ENCODE peak calls at places on chromosome 10, in four cellular contexts. One of them, this sample, is unnamed.

GRCh38 chr10:29635711-29636144 is 957 bp upstream of the SVIL start:
- DNase-seq in kidney: no peak
- DNase-seq in astrocyte of the spinal cord: peak; percentile 75
- DNase-seq in cardiac muscle cell: peak; percentile 71
- DNase-seq in this sample: no peak

GRCh38 chr10:118590334-118590733 is 5.1 kb downstream of the PRLHR start:
- DNase-seq in astrocyte of the spinal cord: no peak
- DNase-seq in kidney: no peak
- DNase-seq in cardiac muscle cell: peak; percentile 66
- DNase-seq in this sample: no peak

GRCh38 chr10:131517781-131518180 is 206.3 kb upstream of the TCERG1L start:
- DNase-seq in cardiac muscle cell: no peak
- DNase-seq in astrocyte of the spinal cord: no peak
- DNase-seq in kidney: no peak
- DNase-seq in this sample: no peak

GRCh38 chr10:26697163-26697921 is at the start of gene PDSS1:
- DNase-seq in kidney: peak; percentile 92
- DNase-seq in cardiac muscle cell: peak; percentile 74
- DNase-seq in astrocyte of the spinal cord: peak; percentile 69
- DNase-seq in this sample: peak; percentile 12

GRCh38 chr10:69180525-69181204 is 631 bp downstream of the SUPV3L1 start:
- DNase-seq in kidney: no peak
- DNase-seq in astrocyte of the spinal cord: peak; percentile 5
- DNase-seq in cardiac muscle cell: peak; percentile 13
- DNase-seq in this sample: no peak

GRCh38 chr10:29257106-29257783 is 31.6 kb upstream of the LYZL1 start:
- DNase-seq in kidney: peak; percentile 93
- DNase-seq in cardiac muscle cell: peak; percentile 98
- DNase-seq in astrocyte of the spinal cord: peak; percentile 88
- DNase-seq in this sample: peak; percentile 95

GRCh38 chr10:31605846-31606543 is 287.0 kb downstream of the ZEB1 start:
- DNase-seq in cardiac muscle cell: no peak
- DNase-seq in kidney: no peak
- DNase-seq in astrocyte of the spinal cord: no peak
- DNase-seq in this sample: no peak

GRCh38 chr10:133158437-133158755 is 1.6 kb upstream of the KNDC1 start:
- DNase-seq in kidney: no peak
- DNase-seq in cardiac muscle cell: no peak
- DNase-seq in astrocyte of the spinal cord: no peak
- DNase-seq in this sample: no peak

GRCh38 chr10:122056431-122057094 is 67.6 kb downstream of the TACC2 start:
- DNase-seq in astrocyte of the spinal cord: no peak
- DNase-seq in kidney: no peak
- DNase-seq in cardiac muscle cell: no peak
- DNase-seq in this sample: no peak

GRCh38 chr10:71980181-71981023 is 16.2 kb downstream of the CHST3 start:
- DNase-seq in astrocyte of the spinal cord: no peak
- DNase-seq in cardiac muscle cell: peak; percentile 74
- DNase-seq in kidney: no peak
- DNase-seq in this sample: no peak

GRCh38 chr10:86335831-86336230 is 30.8 kb downstream of the GRID1 start:
- DNase-seq in kidney: no peak
- DNase-seq in astrocyte of the spinal cord: no peak
- DNase-seq in cardiac muscle cell: no peak
- DNase-seq in this sample: no peak

GRCh38 chr10:87925570-87925969 is 62.1 kb downstream of the PTEN start:
- DNase-seq in kidney: no peak
- DNase-seq in cardiac muscle cell: peak; percentile 55
- DNase-seq in astrocyte of the spinal cord: peak; percentile 44
- DNase-seq in this sample: peak; percentile 13

GRCh38 chr10:105793071-105793470 is 1152.0 kb downstream of the SORCS3 start:
- DNase-seq in kidney: no peak
- DNase-seq in astrocyte of the spinal cord: no peak
- DNase-seq in cardiac muscle cell: no peak
- DNase-seq in this sample: peak; percentile 13

GRCh38 chr10:8800426-8800825 is 745.9 kb downstream of the GATA3 start:
- DNase-seq in astrocyte of the spinal cord: no peak
- DNase-seq in kidney: no peak
- DNase-seq in cardiac muscle cell: no peak
- DNase-seq in this sample: no peak

DNA sequence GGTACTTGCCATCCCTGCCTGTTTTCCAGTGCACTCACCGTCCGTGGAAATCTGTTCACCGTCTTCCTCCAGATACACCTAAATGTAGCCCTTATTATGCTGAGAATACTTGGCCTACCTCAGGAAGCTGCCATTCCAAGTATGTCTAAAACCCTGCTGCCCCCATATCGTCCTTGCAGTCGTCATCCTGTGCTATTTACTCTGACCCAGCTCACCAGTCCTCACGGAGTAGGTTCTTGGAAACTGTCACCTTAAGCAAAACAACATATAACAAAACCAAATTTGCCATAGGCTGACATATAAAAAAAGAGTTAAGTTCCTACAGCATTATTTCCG is 880 bp upstream of the PIP4K2A start:
- DNase-seq in kidney: no peak
- DNase-seq in cardiac muscle cell: no peak
- DNase-seq in astrocyte of the spinal cord: no peak
- DNase-seq in this sample: no peak
- H3K4me3 ChIP-seq in kidney: peak overlapping the region; percentile 74
- H3K4me3 ChIP-seq in cardiac muscle cell: no peak overlapping the region
- H3K4me3 ChIP-seq in astrocyte of the spinal cord: no peak overlapping the region
- H3K4me3 ChIP-seq in this sample: no peak overlapping the region

DNA sequence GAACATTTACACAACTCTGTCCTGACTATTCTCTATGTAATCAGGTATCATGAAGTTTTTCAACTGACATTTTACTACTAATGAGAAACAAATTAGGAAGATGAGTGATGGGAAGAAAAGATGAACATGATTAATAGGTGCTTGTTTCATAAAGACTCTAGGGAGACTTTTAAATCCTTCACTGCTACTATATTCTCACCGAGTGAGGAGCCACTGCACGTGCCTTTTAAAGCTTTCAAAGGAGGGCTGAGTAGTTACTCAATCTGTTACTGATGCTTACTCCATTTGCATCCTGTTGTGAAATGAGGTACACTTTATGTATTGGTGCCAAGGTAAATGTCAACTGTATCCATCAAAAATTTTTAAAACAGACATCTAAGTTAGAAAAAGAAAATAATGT is 1.3 kb upstream of the COMMD3 start:
- DNase-seq in astrocyte of the spinal cord: no peak
- DNase-seq in cardiac muscle cell: peak; percentile 42
- DNase-seq in kidney: no peak
- DNase-seq in this sample: no peak
- H3K4me3 ChIP-seq in astrocyte of the spinal cord: no peak overlapping the region
- H3K4me3 ChIP-seq in cardiac muscle cell: no peak overlapping the region
- H3K4me3 ChIP-seq in kidney: no peak overlapping the region
- H3K4me3 ChIP-seq in this sample: no peak overlapping the region

GRCh38 chr10:3781458-3782098 is 3.4 kb downstream of the KLF6 start:
- DNase-seq in astrocyte of the spinal cord: peak; percentile 61
- DNase-seq in kidney: peak; percentile 86
- DNase-seq in cardiac muscle cell: peak; percentile 83
- DNase-seq in this sample: no peak
- H3K4me3 ChIP-seq in astrocyte of the spinal cord: peak overlapping the region; percentile 83
- H3K4me3 ChIP-seq in kidney: peak overlapping the region; percentile 98
- H3K4me3 ChIP-seq in cardiac muscle cell: no peak overlapping the region
- H3K4me3 ChIP-seq in this sample: peak overlapping the region; percentile 92

DNA sequence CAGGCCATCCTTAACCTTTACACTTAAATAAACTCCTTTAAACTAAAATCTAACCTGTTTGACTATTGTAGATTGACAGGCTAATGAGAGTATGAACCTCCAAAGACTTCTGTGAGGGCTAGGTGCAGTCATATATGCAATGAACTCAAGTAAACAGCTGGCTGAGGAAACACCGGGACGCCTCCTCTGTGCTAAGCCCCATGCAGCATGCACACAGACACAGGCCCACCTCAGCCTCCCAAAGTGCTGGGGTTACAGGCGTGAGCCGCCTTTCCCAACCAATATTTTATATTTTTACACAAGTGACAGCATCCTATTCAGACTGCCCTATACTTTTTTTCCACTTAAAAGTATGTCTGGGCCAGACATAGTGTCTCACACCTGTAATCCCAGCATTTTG is 1.5 kb upstream of the FXYD4 start:
- DNase-seq in kidney: peak; percentile 41
- DNase-seq in cardiac muscle cell: no peak
- DNase-seq in astrocyte of the spinal cord: no peak
- DNase-seq in this sample: no peak
- H3K4me3 ChIP-seq in kidney: no peak overlapping the region
- H3K4me3 ChIP-seq in cardiac muscle cell: no peak overlapping the region
- H3K4me3 ChIP-seq in astrocyte of the spinal cord: no peak overlapping the region
- H3K4me3 ChIP-seq in this sample: no peak overlapping the region

This sample was measured in skeletal muscle cell.